ENCODE peak calls at places on chromosomes 7 and 10, in seven cellular contexts. K is cardiac fibroblast; G is Jurkat, Clone E6-1; A is neural crest cell; H is endothelial cell of umbilical vein; F is RCC 7860; Q is stimulated activated CD8-positive, alpha-beta memory T cell treated with anti-CD3 and anti-CD28 coated beads, Interleukin-15, amount 100 ng/mL, for 24 hours. Z is an unnamed sample.

GRCh38 chr10:121076760-121077159 is 225.6 kb downstream of the WDR11 start:
- DNase-seq in K (no peak), G (no peak), A (no peak), H (no peak), F (no peak), Q (no peak), Z (no peak)

GRCh38 chr10:57102234-57102633 is 741.2 kb upstream of the ZWINT start:
- DNase-seq in K (no peak), G (no peak), A (no peak), H (no peak), F (no peak), Q (no peak), Z (no peak)

GRCh38 chr7:133742709-133743538 is 384.2 kb upstream of the LRGUK start:
- DNase-seq in K (peak), G (peak), A (peak), H (peak), F (no peak), Q (no peak), Z (peak)

GRCh38 chr10:13563481-13564445 is 23.0 kb upstream of the PRPF18 start:
- DNase-seq in K (peak), G (no peak), A (no peak), H (no peak), F (peak), Q (no peak), Z (no peak)

GRCh38 chr10:100370561-100370975 is 23.5 kb downstream of the SCD start:
- DNase-seq in K (peak), G (peak), A (no peak), H (no peak), F (peak), Q (no peak), Z (no peak)

GRCh38 chr7:86733783-86734182 is 90.1 kb downstream of the GRM3 start:
- DNase-seq in K (peak), G (peak), A (no peak), H (no peak), F (no peak), Q (no peak), Z (peak)

GRCh38 chr10:48804740-48805182 is 120.1 kb downstream of the WDFY4 start:
- DNase-seq in K (no peak), G (peak), A (no peak), H (no peak), F (no peak), Q (no peak), Z (peak)

GRCh38 chr10:29482591-29483421 is 152.0 kb downstream of the SVIL start:
- DNase-seq in K (peak), G (no peak), A (no peak), H (no peak), F (peak), Q (no peak), Z (peak)

GRCh38 chr10:52883996-52884871 is 111.7 kb upstream of the MBL2 start:
- DNase-seq in K (peak), G (peak), A (peak), H (peak), F (peak), Q (no peak), Z (peak)

GRCh38 chr7:91838439-91838838 is 42.1 kb downstream of the MTERF1 start:
- DNase-seq in K (no peak), G (no peak), A (no peak), H (no peak), F (no peak), Q (no peak), Z (no peak)

GRCh38 chr10:124417846-124418725 is 637 bp downstream of the OAT start:
- DNase-seq in K (peak), G (no peak), A (peak), H (peak), F (no peak), Q (peak), Z (peak)

GRCh38 chr7:142557971-142558582 is 191.2 kb upstream of the PRSS1 start:
- DNase-seq in K (peak), G (peak), A (peak), H (peak), F (no peak), Q (no peak), Z (peak)

GRCh38 chr7:66176914-66177313 is 28.2 kb upstream of the TPST1 start:
- DNase-seq in K (no peak), G (no peak), A (no peak), H (no peak), F (no peak), Q (no peak), Z (no peak)

GRCh38 chr10:122344741-122345258 is 29.7 kb upstream of the PLEKHA1 start:
- DNase-seq in K (peak), G (no peak), A (no peak), H (peak), F (peak), Q (no peak), Z (no peak)

GRCh38 chr7:91434821-91435220 is 170.6 kb downstream of the FZD1 start:
- DNase-seq in K (peak), G (no peak), A (no peak), H (no peak), F (no peak), Q (no peak), Z (no peak)

GRCh38 chr7:54680377-54681005 is 78.5 kb downstream of the SEC61G start:
- DNase-seq in K (no peak), G (no peak), A (no peak), H (no peak), F (no peak), Q (no peak), Z (no peak)

GRCh38 chr10:116888380-116889055 is 39.2 kb downstream of the ENO4 start:
- DNase-seq in K (peak), G (no peak), A (no peak), H (peak), F (peak), Q (no peak), Z (peak)